ENCODE peak calls at places on chromosomes 3 and 15, in five cellular contexts. One of them, this sample, is unnamed.

GRCh38 chr3:58414538-58415197 is 19.0 kb downstream of the PDHB start:
- DNase-seq in GM12865: peak
- DNase-seq in lower lobe of right lung: no peak
- DNase-seq in endothelial cell: peak
- DNase-seq in K562: peak
- DNase-seq in this sample: peak

GRCh38 chr3:49716169-49716568 is 3.3 kb downstream of the AMIGO3 start:
- DNase-seq in GM12865: no peak
- DNase-seq in lower lobe of right lung: no peak
- DNase-seq in endothelial cell: no peak
- DNase-seq in K562: no peak
- DNase-seq in this sample: no peak

GRCh38 chr3:125116311-125117069 is 60.7 kb upstream of the HEG1 start:
- DNase-seq in K562: no peak
- DNase-seq in lower lobe of right lung: no peak
- DNase-seq in endothelial cell: no peak
- DNase-seq in GM12865: peak
- DNase-seq in this sample: no peak

GRCh38 chr3:181316481-181316880 is 326.9 kb upstream of the DNAJC19 start:
- DNase-seq in K562: no peak
- DNase-seq in endothelial cell: peak
- DNase-seq in lower lobe of right lung: no peak
- DNase-seq in GM12865: no peak
- DNase-seq in this sample: no peak

GRCh38 chr3:46713048-46713897 is 4.4 kb downstream of the PRSS50 start:
- DNase-seq in endothelial cell: no peak
- DNase-seq in lower lobe of right lung: no peak
- DNase-seq in GM12865: no peak
- DNase-seq in K562: no peak
- DNase-seq in this sample: no peak

GRCh38 chr3:126056123-126056522 is 27.8 kb downstream of the SLC41A3 start:
- DNase-seq in endothelial cell: no peak
- DNase-seq in GM12865: no peak
- DNase-seq in K562: no peak
- DNase-seq in lower lobe of right lung: no peak
- DNase-seq in this sample: no peak

GRCh38 chr15:66882251-66883020 is 180.4 kb downstream of the SMAD6 start:
- DNase-seq in K562: no peak
- DNase-seq in lower lobe of right lung: no peak
- DNase-seq in endothelial cell: no peak
- DNase-seq in GM12865: no peak
- DNase-seq in this sample: no peak

GRCh38 chr15:49471733-49472132 is 48.7 kb downstream of the FGF7 start:
- DNase-seq in GM12865: peak
- DNase-seq in K562: no peak
- DNase-seq in endothelial cell: no peak
- DNase-seq in lower lobe of right lung: no peak
- DNase-seq in this sample: no peak

GRCh38 chr15:25183581-25184330 is 229.0 kb downstream of the SNRPN start:
- DNase-seq in endothelial cell: no peak
- DNase-seq in GM12865: no peak
- DNase-seq in K562: no peak
- DNase-seq in lower lobe of right lung: peak
- DNase-seq in this sample: no peak

GRCh38 chr3:147419062-147419701 is 10.0 kb downstream of the ZIC1 start:
- DNase-seq in endothelial cell: peak
- DNase-seq in K562: peak
- DNase-seq in GM12865: peak
- DNase-seq in lower lobe of right lung: no peak
- DNase-seq in this sample: peak

GRCh38 chr15:62087671-62088360 is 21.0 kb downstream of the C2CD4A start:
- DNase-seq in K562: no peak
- DNase-seq in endothelial cell: no peak
- DNase-seq in GM12865: no peak
- DNase-seq in lower lobe of right lung: no peak
- DNase-seq in this sample: no peak

GRCh38 chr3:30919600-30919999 is 25.1 kb upstream of the GADL1 start:
- DNase-seq in endothelial cell: no peak
- DNase-seq in lower lobe of right lung: no peak
- DNase-seq in GM12865: no peak
- DNase-seq in K562: no peak
- DNase-seq in this sample: no peak

GRCh38 chr3:64353256-64353655 is 128.0 kb upstream of the PRICKLE2 start:
- DNase-seq in endothelial cell: no peak
- DNase-seq in GM12865: no peak
- DNase-seq in lower lobe of right lung: no peak
- DNase-seq in K562: no peak
- DNase-seq in this sample: no peak

GRCh38 chr15:79067434-79067833 is 23.1 kb downstream of the RASGRF1 start:
- DNase-seq in K562: no peak
- DNase-seq in endothelial cell: no peak
- DNase-seq in GM12865: no peak
- DNase-seq in lower lobe of right lung: no peak
- DNase-seq in this sample: no peak

GRCh38 chr15:83282859-83283812 is 1.3 kb downstream of the BNC1 start:
- DNase-seq in GM12865: no peak
- DNase-seq in lower lobe of right lung: no peak
- DNase-seq in endothelial cell: peak
- DNase-seq in K562: no peak
- DNase-seq in this sample: peak

GRCh38 chr15:89888214-89888804 is 5.5 kb downstream of the AP3S2 start:
- DNase-seq in K562: no peak
- DNase-seq in lower lobe of right lung: no peak
- DNase-seq in endothelial cell: no peak
- DNase-seq in GM12865: peak
- DNase-seq in this sample: peak
- TF ChIP-seq CTCF in K562: peak
- TF ChIP-seq CTCF in lower lobe of right lung: peak
- TF ChIP-seq CTCF in endothelial cell: no peak
- TF ChIP-seq CTCF in GM12865: peak
- TF ChIP-seq CTCF in this sample: no peak

GRCh38 chr15:90201150-90201943 is at the start of gene SEMA4B:
- DNase-seq in K562: peak
- DNase-seq in lower lobe of right lung: peak
- DNase-seq in GM12865: peak
- DNase-seq in endothelial cell: peak
- DNase-seq in this sample: peak
- TF ChIP-seq CTCF in K562: no peak
- TF ChIP-seq CTCF in lower lobe of right lung: no peak
- TF ChIP-seq CTCF in GM12865: no peak
- TF ChIP-seq CTCF in endothelial cell: no peak
- TF ChIP-seq CTCF in this sample: no peak

GRCh38 chr3:185977679-185978040 is 39.8 kb upstream of the TRA2B start:
- DNase-seq in endothelial cell: no peak
- DNase-seq in K562: no peak
- DNase-seq in GM12865: no peak
- DNase-seq in lower lobe of right lung: no peak
- DNase-seq in this sample: no peak
- TF ChIP-seq CTCF in endothelial cell: peak
- TF ChIP-seq CTCF in K562: no peak
- TF ChIP-seq CTCF in GM12865: no peak
- TF ChIP-seq CTCF in lower lobe of right lung: peak
- TF ChIP-seq CTCF in this sample: no peak

GRCh38 chr15:91357011-91357410 is 257.0 kb downstream of the SV2B start:
- DNase-seq in endothelial cell: no peak
- DNase-seq in K562: no peak
- DNase-seq in lower lobe of right lung: no peak
- DNase-seq in GM12865: no peak
- DNase-seq in this sample: no peak
- TF ChIP-seq CTCF in endothelial cell: no peak
- TF ChIP-seq CTCF in K562: no peak
- TF ChIP-seq CTCF in lower lobe of right lung: no peak
- TF ChIP-seq CTCF in GM12865: no peak
- TF ChIP-seq CTCF in this sample: no peak

DNA sequence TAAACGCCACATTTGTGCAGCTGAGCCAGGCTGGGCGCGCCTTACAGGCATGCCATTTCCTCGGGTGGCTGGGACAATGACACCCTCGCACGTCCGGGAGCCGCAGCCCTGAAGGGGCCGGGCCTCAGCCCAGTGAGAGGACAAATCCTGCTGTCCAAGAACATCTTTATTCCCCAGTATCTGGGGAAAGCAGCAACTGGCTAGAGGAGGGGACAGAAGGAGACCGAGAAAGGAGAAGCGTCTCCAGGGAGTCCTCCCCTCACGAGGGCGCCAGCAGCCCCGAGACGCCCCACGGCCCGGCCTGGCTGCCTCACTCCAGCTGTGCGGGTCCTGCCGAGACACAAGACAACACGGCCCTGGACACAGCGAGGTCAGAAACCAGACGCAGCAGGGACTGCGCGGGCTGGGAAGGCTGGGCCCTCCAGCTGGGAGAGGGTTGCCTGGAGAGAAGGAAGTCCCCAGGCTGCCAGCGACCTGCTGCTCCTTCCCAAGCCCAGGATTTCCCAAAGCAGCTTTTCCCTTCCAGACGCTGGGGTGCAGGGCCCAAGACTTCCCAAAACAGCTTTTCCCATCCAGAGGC is 130.2 kb downstream of the CHSY1 start:
- DNase-seq in lower lobe of right lung: peak
- DNase-seq in K562: peak
- DNase-seq in GM12865: peak
- DNase-seq in endothelial cell: peak
- DNase-seq in this sample: peak
- TF ChIP-seq CTCF in lower lobe of right lung: peak
- TF ChIP-seq CTCF in K562: peak
- TF ChIP-seq CTCF in GM12865: no peak
- TF ChIP-seq CTCF in endothelial cell: no peak
- TF ChIP-seq CTCF in this sample: peak

DNA sequence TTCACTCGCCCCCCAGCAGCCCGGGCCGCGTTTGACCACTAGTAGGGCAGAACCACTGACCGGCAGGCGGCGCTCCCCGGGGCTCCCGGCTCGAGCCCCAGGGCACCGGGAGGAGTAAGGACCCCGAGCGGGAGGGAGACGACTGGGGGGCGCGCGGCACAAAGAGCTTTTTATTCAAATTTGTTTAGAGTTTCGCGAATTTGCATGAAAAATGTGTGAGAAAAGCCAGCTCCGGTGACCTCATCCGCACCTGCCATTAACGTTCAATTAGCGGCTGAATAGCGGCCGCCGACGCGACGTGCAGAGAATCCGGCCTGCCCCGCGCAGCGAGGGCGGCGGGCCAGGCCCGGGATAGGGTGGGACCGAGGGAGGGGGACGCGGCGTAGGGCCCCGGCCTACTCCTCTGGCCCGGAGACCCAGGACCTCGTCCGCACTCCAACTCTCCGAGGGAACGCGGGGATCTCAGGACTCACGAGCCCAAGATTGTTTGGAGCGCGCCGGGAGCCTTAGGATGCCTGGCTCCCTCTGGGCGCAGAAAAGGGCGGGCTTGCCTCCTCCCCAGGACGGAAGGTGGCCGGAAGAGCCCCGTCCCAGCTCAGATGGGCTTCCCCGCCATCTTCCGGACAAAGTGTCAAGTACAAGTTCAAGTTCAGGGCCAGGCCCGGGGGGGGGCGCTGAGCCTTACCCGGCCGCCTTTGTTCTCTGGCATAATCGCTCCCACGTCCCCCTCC is 64.9 kb upstream of the POLG start:
- DNase-seq in endothelial cell: peak
- DNase-seq in GM12865: peak
- DNase-seq in lower lobe of right lung: no peak
- DNase-seq in K562: peak
- DNase-seq in this sample: peak
- TF ChIP-seq CTCF in endothelial cell: peak
- TF ChIP-seq CTCF in GM12865: peak
- TF ChIP-seq CTCF in lower lobe of right lung: peak
- TF ChIP-seq CTCF in K562: peak
- TF ChIP-seq CTCF in this sample: peak

DNA sequence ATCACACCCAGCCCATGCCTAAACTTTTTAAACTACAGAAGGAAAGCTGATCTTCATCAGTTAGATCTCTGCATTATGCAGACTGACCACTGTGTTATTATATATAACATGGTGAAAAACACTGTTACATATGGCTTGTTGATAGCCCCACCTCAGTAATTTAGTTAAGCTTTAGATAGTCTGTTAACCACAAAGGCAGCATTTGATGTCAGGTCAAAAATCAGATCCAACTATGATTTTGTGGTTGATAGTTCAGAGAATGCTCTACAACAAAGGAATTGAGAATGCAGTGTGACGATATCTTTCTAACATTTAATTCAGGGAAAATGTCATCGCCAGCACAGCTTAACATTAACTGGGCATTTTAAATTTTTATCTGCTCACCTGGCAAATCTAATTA is 37.7 kb upstream of the LMOD3 start:
- DNase-seq in GM12865: no peak
- DNase-seq in K562: no peak
- DNase-seq in lower lobe of right lung: no peak
- DNase-seq in endothelial cell: no peak
- DNase-seq in this sample: no peak
- TF ChIP-seq CTCF in GM12865: no peak
- TF ChIP-seq CTCF in K562: no peak
- TF ChIP-seq CTCF in lower lobe of right lung: no peak
- TF ChIP-seq CTCF in endothelial cell: no peak
- TF ChIP-seq CTCF in this sample: no peak

GRCh38 chr15:75033809-75034208 is 10.4 kb downstream of the PPCDC start:
- DNase-seq in endothelial cell: no peak
- DNase-seq in K562: no peak
- DNase-seq in lower lobe of right lung: no peak
- DNase-seq in GM12865: no peak
- DNase-seq in this sample: no peak
- TF ChIP-seq CTCF in endothelial cell: no peak
- TF ChIP-seq CTCF in K562: no peak
- TF ChIP-seq CTCF in lower lobe of right lung: no peak
- TF ChIP-seq CTCF in GM12865: no peak
- TF ChIP-seq CTCF in this sample: no peak

This sample was measured in GM20000.